ENCODE peak calls at places on chromosomes 5 and 9, in six cellular contexts. S is CD4-positive, alpha-beta T cell; L is NAMALWA; X is breast epithelium; Q is H54; C is head of caudate nucleus. P is an unnamed sample.

GRCh38 chr9:2493106-2493505 is 128.5 kb upstream of the VLDLR start:
- DNase-seq in S (no peak), L (peak), X (no peak), Q (no peak), C (no peak), P (no peak)

GRCh38 chr5:146076028-146076427 is 29.3 kb downstream of the PLAC8L1 start:
- DNase-seq in S (no peak), L (no peak), X (no peak), Q (no peak), C (no peak), P (no peak)

GRCh38 chr5:36657563-36657995 is 51.2 kb downstream of the SLC1A3 start:
- DNase-seq in S (no peak), L (peak), X (no peak), Q (peak), C (no peak), P (no peak)

GRCh38 chr5:72988769-72989168 is 32.9 kb downstream of the FCHO2 start:
- DNase-seq in S (no peak), L (no peak), X (no peak), Q (no peak), C (no peak), P (no peak)

GRCh38 chr9:137428841-137429545 is 5.8 kb downstream of the NOXA1 start:
- DNase-seq in S (no peak), L (peak), X (no peak), Q (no peak), C (no peak), P (no peak)

GRCh38 chr5:124590686-124591085 is 155.8 kb downstream of the ZNF608 start:
- DNase-seq in S (no peak), L (no peak), X (no peak), Q (no peak), C (no peak), P (no peak)

GRCh38 chr5:136212252-136212721 is 19.3 kb upstream of the SMIM32 start:
- DNase-seq in S (peak), L (peak), X (no peak), Q (peak), C (peak), P (peak)

GRCh38 chr9:113988951-113989780 is 88.9 kb downstream of the AMBP start:
- DNase-seq in S (no peak), L (no peak), X (no peak), Q (no peak), C (no peak), P (no peak)

GRCh38 chr5:156479864-156480263 is 152.9 kb downstream of the SGCD start:
- DNase-seq in S (no peak), L (peak), X (no peak), Q (no peak), C (no peak), P (no peak)

GRCh38 chr5:140346348-140347221 is at the start of gene HBEGF:
- DNase-seq in S (peak), L (peak), X (peak), Q (peak), C (peak), P (peak)

GRCh38 chr9:137384116-137384756 is 38.7 kb downstream of the EXD3 start:
- DNase-seq in S (no peak), L (no peak), X (no peak), Q (no peak), C (no peak), P (no peak)

GRCh38 chr5:123000731-123001130 is 35.8 kb downstream of the PPIC start:
- DNase-seq in S (no peak), L (peak), X (no peak), Q (no peak), C (no peak), P (no peak)

GRCh38 chr5:73823508-73823925 is 197.5 kb downstream of the ARHGEF28 start:
- DNase-seq in S (no peak), L (no peak), X (no peak), Q (no peak), C (no peak), P (no peak)